ENCODE peak calls at places on chromosomes 1 and 21, in four cellular contexts. J is G401, P is activated T-cell treated with anti-CD3 and anti-CD28 coated beads for 24 hours, R is HEK293T. C is an unnamed sample.

GRCh38 chr1:80594013-80594412 is 1206.7 kb upstream of the ADGRL2 start:
- DNase-seq in R (no peak), J (no peak), P (no peak), C (no peak)

GRCh38 chr21:36707763-36708511 is 9.0 kb downstream of the SIM2 start:
- DNase-seq in R (no peak), P (no peak), J (no peak), C (no peak)

GRCh38 chr1:219092206-219092605 is 81.5 kb upstream of the LYPLAL1 start:
- DNase-seq in J (no peak), R (no peak), P (no peak), C (no peak)

GRCh38 chr1:28313710-28314510 is 14.9 kb upstream of the MED18 start:
- DNase-seq in J (no peak), R (no peak), P (no peak), C (no peak)

GRCh38 chr1:24884751-24885150 is 45.3 kb downstream of the RUNX3 start:
- DNase-seq in P (no peak), J (no peak), R (no peak), C (no peak)

GRCh38 chr21:16517380-16517779 is 787.6 kb downstream of the USP25 start:
- DNase-seq in J (no peak), R (no peak), P (no peak), C (no peak)

GRCh38 chr1:47627471-47628370 is 189.9 kb downstream of the FOXD2 start:
- DNase-seq in J (no peak), P (no peak), R (no peak), C (no peak)

GRCh38 chr1:214415131-214415530 is 134.2 kb downstream of the SMYD2 start:
- DNase-seq in P (no peak), R (no peak), J (no peak), C (no peak)

GRCh38 chr1:33661791-33662190 is 189.3 kb downstream of the ZSCAN20 start:
- DNase-seq in R (no peak), J (no peak), P (no peak), C (no peak)

GRCh38 chr1:1437904-1438376 is 2.5 kb downstream of the VWA1 start:
- DNase-seq in J (no peak), P (no peak), R (no peak), C (no peak)

GRCh38 chr1:185156854-185157598 is at the start of the genes SWT1 and TRMT1L:
- DNase-seq in P (peak; percentile 98), R (peak; percentile 95), J (peak; percentile 100), C (peak; percentile 95)

GRCh38 chr1:110515896-110516295 is 3.1 kb downstream of the KCNA10 start:
- DNase-seq in J (no peak), R (no peak), P (no peak), C (no peak)

C was measured in NCI-H748 treated with DMSO at 0.1 percent for 48 hours.